ENCODE peak calls at places on chromosomes 6 and 20, in six cellular contexts. D is iris pigment epithelial cell, B is T-helper 17 cell, Y is fibroblast of pulmonary artery, N is amniotic stem cell, R is bronchial epithelial cell. U is an unnamed sample.

GRCh38 chr20:43923322-43923721 is 8.7 kb downstream of the TOX2 start:
- DNase-seq in D (no peak), B (no peak), Y (no peak), N (no peak), R (no peak), U (no peak)

GRCh38 chr6:93417421-93417996 is 1.9 kb downstream of the EPHA7 start:
- DNase-seq in D (peak), B (no peak), Y (peak), N (no peak), R (no peak), U (no peak)

GRCh38 chr20:62143118-62143975 is at the start of the genes PSMA7 and SS18L1:
- DNase-seq in D (peak), B (peak), Y (peak), N (peak), R (peak), U (no peak)

GRCh38 chr6:157217198-157217893 is 106.0 kb downstream of the TMEM242 start:
- DNase-seq in D (no peak), B (no peak), Y (no peak), N (no peak), R (no peak), U (no peak)

GRCh38 chr6:169974663-169975062 is 223.2 kb downstream of the ERMARD start:
- DNase-seq in D (no peak), B (no peak), Y (no peak), N (no peak), R (no peak), U (no peak)

GRCh38 chr20:54377992-54378773 is 97.2 kb upstream of the DOK5 start:
- DNase-seq in D (no peak), B (no peak), Y (no peak), N (no peak), R (no peak), U (no peak)

GRCh38 chr20:64069614-64070243 is 6.7 kb downstream of the TCEA2 start:
- DNase-seq in D (no peak), B (no peak), Y (peak), N (no peak), R (no peak), U (no peak)

GRCh38 chr6:88891135-88891845 is 72.1 kb downstream of the RNGTT start:
- DNase-seq in D (peak), B (no peak), Y (peak), N (no peak), R (peak), U (no peak)

GRCh38 chr6:170440437-170440836 is 112.7 kb downstream of the PSMB1 start:
- DNase-seq in D (no peak), B (no peak), Y (no peak), N (no peak), R (no peak), U (no peak)

GRCh38 chr20:8082025-8082424 is 50.0 kb upstream of the PLCB1 start:
- DNase-seq in D (peak), B (no peak), Y (peak), N (no peak), R (peak), U (no peak)

GRCh38 chr6:104682722-104683643 is 176.7 kb downstream of the HACE1 start:
- DNase-seq in D (peak), B (peak), Y (peak), N (no peak), R (peak), U (peak)

GRCh38 chr6:105573556-105573955 is 170.7 kb upstream of the PREP start:
- DNase-seq in D (no peak), B (no peak), Y (no peak), N (no peak), R (peak), U (no peak)